ENCODE peak calls at places on chromosomes 3 and 15, in nine cellular contexts. O is retinal pigment epithelial cell, K is heart right ventricle, M is cardiac muscle cell, I is H9, D is body of pancreas, L is GM13977, C is transverse colon, W is astrocyte of the spinal cord. Q is an unnamed sample.

GRCh38 chr15:55151621-55152020 is 45.1 kb downstream of the RSL24D1 start:
- DNase-seq in O (no peak), K (no peak), M (no peak), I (no peak), D (no peak), L (no peak), C (no peak), W (no peak), Q (no peak)

GRCh38 chr15:25134546-25134945 is 179.8 kb downstream of the SNRPN start:
- DNase-seq in O (no peak), K (no peak), M (peak; percentile 11), I (no peak), D (no peak), L (no peak), C (no peak), W (peak; percentile 1), Q (no peak)

GRCh38 chr15:62469874-62470688 is 305.0 kb upstream of the C2CD4B start:
- DNase-seq in O (peak; percentile 84), K (peak; percentile 45), M (no peak), I (peak; percentile 59), D (peak; percentile 25), L (no peak), C (no peak), W (peak; percentile 86), Q (no peak)

GRCh38 chr3:123346726-123347125 is 102.2 kb downstream of the ADCY5 start:
- DNase-seq in O (no peak), K (peak; percentile 68), M (peak; percentile 32), I (no peak), D (no peak), L (no peak), C (no peak), W (no peak), Q (peak; percentile 19)

GRCh38 chr3:13123266-13123665 is 50.0 kb upstream of the IQSEC1 start:
- DNase-seq in O (no peak), K (no peak), M (no peak), I (no peak), D (no peak), L (no peak), C (no peak), W (no peak), Q (no peak)

GRCh38 chr15:68022061-68022460 is 32.1 kb upstream of the PIAS1 start:
- DNase-seq in O (no peak), K (no peak), M (no peak), I (no peak), D (no peak), L (no peak), C (peak; percentile 28), W (no peak), Q (no peak)

GRCh38 chr3:136893848-136894443 is 31.9 kb downstream of the NCK1 start:
- DNase-seq in O (peak; percentile 75), K (no peak), M (no peak), I (no peak), D (no peak), L (no peak), C (no peak), W (peak; percentile 16), Q (no peak)

GRCh38 chr15:57218826-57219576 is 157.3 kb upstream of the CGNL1 start:
- DNase-seq in O (no peak), K (no peak), M (peak; percentile 44), I (peak; percentile 38), D (no peak), L (no peak), C (no peak), W (peak; percentile 95), Q (no peak)

GRCh38 chr3:33581666-33582065 is 136.4 kb downstream of the CLASP2 start:
- DNase-seq in O (no peak), K (no peak), M (no peak), I (peak; percentile 48), D (no peak), L (no peak), C (no peak), W (no peak), Q (no peak)

GRCh38 chr3:128100638-128101037 is 23.0 kb downstream of the RUVBL1 start:
- DNase-seq in O (no peak), K (no peak), M (no peak), I (no peak), D (no peak), L (no peak), C (no peak), W (no peak), Q (no peak)

GRCh38 chr3:108461641-108462040 is 48.8 kb downstream of the MYH15 start:
- DNase-seq in O (no peak), K (no peak), M (no peak), I (no peak), D (no peak), L (no peak), C (no peak), W (no peak), Q (no peak)

GRCh38 chr3:29695905-29696238 is 415.0 kb downstream of the RBMS3 start:
- DNase-seq in O (no peak), K (no peak), M (no peak), I (no peak), D (no peak), L (no peak), C (no peak), W (no peak), Q (no peak)

GRCh38 chr3:101810023-101810415 is 31.0 kb downstream of the NXPE3 start:
- DNase-seq in O (no peak), K (no peak), M (peak; percentile 59), I (no peak), D (no peak), L (no peak), C (no peak), W (no peak), Q (no peak)

GRCh38 chr15:45185903-45186770 is 1.6 kb downstream of the SHF start:
- DNase-seq in O (no peak), K (no peak), M (no peak), I (no peak), D (no peak), L (peak; percentile 20), C (no peak), W (no peak), Q (no peak)

GRCh38 chr3:11389570-11390268 is 117.5 kb downstream of the ATG7 start:
- DNase-seq in O (no peak), K (no peak), M (no peak), I (no peak), D (no peak), L (no peak), C (no peak), W (no peak), Q (no peak)

GRCh38 chr15:91984006-91984405 is 130.5 kb downstream of the SLCO3A1 start:
- DNase-seq in O (no peak), K (no peak), M (no peak), I (no peak), D (no peak), L (no peak), C (no peak), W (no peak), Q (no peak)
- TF ChIP-seq CTCF in O (no peak), K (no peak), M (no peak), I (no peak), D (no peak), L (no peak), C (no peak), W (no peak), Q (no peak)

GRCh38 chr3:14398801-14399114 is 3.6 kb upstream of the SLC6A6 start:
- DNase-seq in O (no peak), K (no peak), M (no peak), I (no peak), D (no peak), L (no peak), C (no peak), W (no peak), Q (no peak)
- TF ChIP-seq CTCF in O (no peak), K (no peak), M (no peak), I (no peak), D (no peak), L (peak; percentile 18), C (no peak), W (no peak), Q (no peak)

GRCh38 chr3:119630119-119630518 is 30.3 kb downstream of the POPDC2 start:
- DNase-seq in O (no peak), K (no peak), M (no peak), I (no peak), D (no peak), L (no peak), C (no peak), W (no peak), Q (no peak)
- TF ChIP-seq CTCF in O (no peak), K (no peak), M (no peak), I (no peak), D (no peak), L (no peak), C (no peak), W (no peak), Q (no peak)

GRCh38 chr15:84940399-84940798 is 41.3 kb upstream of the PDE8A start:
- DNase-seq in O (no peak), K (no peak), M (no peak), I (no peak), D (no peak), L (no peak), C (no peak), W (no peak), Q (no peak)

GRCh38 chr15:84929795-84930371 is 45.4 kb downstream of the SLC28A1 start:
- DNase-seq in O (peak; percentile 65), K (no peak), M (peak; percentile 34), I (no peak), D (peak; percentile 71), L (no peak), C (peak; percentile 85), W (peak; percentile 60), Q (no peak)

GRCh38 chr15:84938726-84939125 is 42.9 kb upstream of the PDE8A start:
- DNase-seq in O (no peak), K (no peak), M (no peak), I (no peak), D (no peak), L (no peak), C (no peak), W (no peak), Q (no peak)

GRCh38 chr15:84937144-84937543 is 44.5 kb upstream of the PDE8A start:
- DNase-seq in O (no peak), K (no peak), M (no peak), I (no peak), D (no peak), L (no peak), C (no peak), W (no peak), Q (no peak)

GRCh38 chr15:84934942-84935729 is 46.5 kb upstream of the PDE8A start:
- DNase-seq in O (no peak), K (no peak), M (peak; percentile 23), I (peak; percentile 68), D (no peak), L (no peak), C (no peak), W (no peak), Q (no peak)
- TF ChIP-seq CTCF in O (no peak), K (no peak), M (no peak), I (peak; percentile 58), D (peak; percentile 24), L (peak; percentile 16), C (no peak), W (peak; percentile 35), Q (no peak)

DNA sequence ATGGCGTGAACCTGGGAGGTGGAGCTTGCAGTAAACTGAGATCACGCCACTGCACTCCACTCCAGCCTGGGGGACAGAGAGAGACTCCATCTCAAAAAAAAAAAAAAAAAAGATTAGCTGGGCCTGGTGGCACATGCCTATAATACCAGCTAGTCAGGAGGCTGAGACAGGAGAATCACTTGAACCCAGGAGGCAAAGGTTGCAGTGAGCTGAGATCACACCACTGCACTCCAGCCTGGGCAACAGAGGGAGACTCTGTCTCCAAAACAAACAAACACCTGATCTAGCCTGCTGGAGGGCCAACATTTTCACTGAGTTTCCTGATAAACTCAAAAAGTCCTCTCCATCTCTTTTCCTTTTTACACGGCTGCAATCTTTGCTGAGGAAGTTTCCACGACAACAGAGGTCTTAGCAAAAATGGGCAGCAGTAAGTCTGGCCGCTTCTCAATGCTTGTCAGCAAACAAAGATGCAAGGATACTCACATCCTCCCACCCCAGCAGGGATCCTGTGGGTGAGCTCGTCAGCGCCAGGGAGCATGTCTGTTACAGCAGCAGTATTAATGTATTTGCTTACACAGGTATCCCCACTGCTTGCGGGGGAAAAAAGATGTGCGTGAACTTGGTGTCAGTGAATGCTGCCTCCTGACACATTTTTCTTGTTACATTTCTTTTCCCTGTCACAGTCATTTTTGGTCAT is 21.0 kb upstream of the CCDC174 start:
- DNase-seq in O (no peak), K (no peak), M (no peak), I (no peak), D (no peak), L (no peak), C (no peak), W (no peak), Q (no peak)
- TF ChIP-seq CTCF in O (no peak), K (no peak), M (no peak), I (no peak), D (no peak), L (no peak), C (no peak), W (no peak), Q (no peak)